ENCODE peak calls at places on chromosomes 13 and 19, in ten cellular contexts. L is T1000; E is nucleus accumbens; C is H9; D is A172; U is activated CD4-positive, alpha-beta T cell treated with anti-CD3 and anti-CD28 coated beads for 24 hours; V is Karpas-422; A is omental fat pad; Q is astrocyte of the spinal cord; N is hypothalamus. O is an unnamed sample.

GRCh38 chr13:36920612-36921185 is 661 bp upstream of the SMAD9 start:
- DNase-seq in N (no peak), U (no peak), L (no peak), D (no peak), V (no peak), E (no peak), C (peak), Q (no peak), A (no peak), O (no peak)

GRCh38 chr19:29866011-29866410 is 54.2 kb downstream of the CCNE1 start:
- DNase-seq in C (no peak), L (no peak), D (no peak), U (no peak), E (no peak), N (no peak), V (peak), A (no peak), Q (no peak), O (no peak)

GRCh38 chr19:56566904-56567273 is 379 bp upstream of the ZNF470 start:
- DNase-seq in E (peak), A (no peak), N (peak), L (peak), Q (no peak), V (no peak), D (no peak), C (peak), U (peak), O (peak)

GRCh38 chr13:36718146-36718545 is 44.3 kb downstream of the SERTM1 start:
- DNase-seq in C (no peak), U (no peak), A (no peak), V (no peak), Q (peak), D (no peak), L (no peak), E (no peak), N (no peak), O (no peak)

GRCh38 chr19:48907671-48908070 is 7.6 kb downstream of the NUCB1 start:
- DNase-seq in E (no peak), A (no peak), Q (no peak), L (no peak), N (no peak), D (no peak), U (no peak), V (no peak), C (no peak), O (no peak)

GRCh38 chr13:34114581-34114980 is 296.6 kb downstream of the RFC3 start:
- DNase-seq in Q (no peak), N (no peak), A (no peak), V (peak), L (no peak), D (no peak), E (no peak), C (no peak), U (no peak), O (no peak)

GRCh38 chr13:38530492-38530891 is 156.4 kb upstream of the FREM2 start:
- DNase-seq in V (peak), D (peak), N (no peak), L (no peak), A (no peak), E (no peak), U (no peak), C (no peak), Q (peak), O (no peak)

GRCh38 chr19:49677901-49678674 is 1.0 kb downstream of the PRMT1 start:
- DNase-seq in N (peak), D (peak), L (peak), U (peak), A (peak), V (peak), E (peak), C (peak), Q (peak), O (peak)